ENCODE peak calls at places on chromosomes 7 and 10, in eight cellular contexts. O is IMR-90, P is kidney tubule cell, Q is NCI-H1092 treated with DMSO at 0.1 percent for 48 hours, E is T-helper 1 cell, W is AG09319, Y is NCI-H69, M is cardiac muscle cell. L is an unnamed sample.

GRCh38 chr10:87095241-87095945 is 387 bp downstream of the SHLD2 start:
- DNase-seq in Y (peak; percentile 70), O (peak; percentile 80), Q (peak; percentile 49), E (peak; percentile 63), P (peak; percentile 91), W (peak; percentile 74), M (peak; percentile 84), L (peak; percentile 43)

GRCh38 chr7:391961-392524 is 102.1 kb downstream of the FOXL3 start:
- DNase-seq in M (no peak), Y (no peak), P (no peak), W (no peak), E (no peak), Q (no peak), O (no peak), L (no peak)

GRCh38 chr7:156816943-156817572 is 75.9 kb downstream of the LMBR1 start:
- DNase-seq in W (no peak), O (peak; percentile 38), Y (peak; percentile 32), E (no peak), Q (no peak), M (peak; percentile 12), P (peak; percentile 15), L (no peak)

GRCh38 chr7:126791306-126791705 is 461.4 kb downstream of the GRM8 start:
- DNase-seq in P (peak; percentile 54), W (no peak), Y (peak; percentile 71), O (no peak), E (no peak), M (no peak), Q (no peak), L (no peak)

GRCh38 chr10:30368065-30368718 is 19.1 kb upstream of the MTPAP start:
- DNase-seq in O (no peak), P (peak; percentile 21), Q (no peak), M (no peak), Y (no peak), W (no peak), E (no peak), L (no peak)

GRCh38 chr10:79139124-79139835 is 70.5 kb downstream of the ZMIZ1 start:
- DNase-seq in O (peak; percentile 97), E (no peak), W (no peak), Q (no peak), P (peak; percentile 72), M (peak; percentile 93), Y (no peak), L (no peak)

GRCh38 chr10:126123466-126123865 is 227.1 kb downstream of the FANK1 start:
- DNase-seq in E (no peak), Q (no peak), M (no peak), P (no peak), W (no peak), Y (no peak), O (no peak), L (no peak)

GRCh38 chr7:44060091-44060947 is 5.0 kb downstream of the PGAM2 start:
- DNase-seq in W (no peak), Y (no peak), P (no peak), Q (no peak), E (no peak), M (no peak), O (no peak), L (no peak)

GRCh38 chr10:78604721-78605120 is 464.0 kb upstream of the ZMIZ1 start:
- DNase-seq in W (no peak), E (no peak), O (no peak), Y (no peak), Q (no peak), M (no peak), P (no peak), L (no peak)

GRCh38 chr10:118595598-118596425 is at the start of gene PRLHR:
- DNase-seq in W (no peak), P (peak; percentile 4), E (no peak), Q (peak; percentile 7), Y (no peak), O (peak; percentile 10), M (peak; percentile 89), L (no peak)